ENCODE peak calls at places on chromosomes 16 and 17, in five cellular contexts. One of them, this sample, is unnamed.
A peak's percentile ranks its signal among the peaks of the same experiment; 100 is the strongest.

GRCh38 chr17:17778308-17779014 is 58.3 kb downstream of the SREBF1 start:
- DNase-seq in stimulated activated CD4-positive, alpha-beta T cell treated with anti-CD3 and anti-CD28 coated beads, TNF-alpha, amount 100 ng/mL, for 4 hours: no peak
- DNase-seq in EH: no peak
- DNase-seq in T-helper 1 cell: no peak
- DNase-seq in NCI-H146: no peak
- DNase-seq in this sample: peak; percentile 94

GRCh38 chr16:56855201-56855600 is 9.8 kb upstream of the SLC12A3 start:
- DNase-seq in NCI-H146: no peak
- DNase-seq in EH: no peak
- DNase-seq in stimulated activated CD4-positive, alpha-beta T cell treated with anti-CD3 and anti-CD28 coated beads, TNF-alpha, amount 100 ng/mL, for 4 hours: no peak
- DNase-seq in T-helper 1 cell: no peak
- DNase-seq in this sample: no peak

GRCh38 chr16:3576211-3576610 is 992 bp downstream of the NLRC3 start:
- DNase-seq in NCI-H146: no peak
- DNase-seq in T-helper 1 cell: no peak
- DNase-seq in EH: no peak
- DNase-seq in stimulated activated CD4-positive, alpha-beta T cell treated with anti-CD3 and anti-CD28 coated beads, TNF-alpha, amount 100 ng/mL, for 4 hours: no peak
- DNase-seq in this sample: no peak

GRCh38 chr16:80931985-80932720 is 74.5 kb downstream of the CMC2 start:
- DNase-seq in T-helper 1 cell: no peak
- DNase-seq in stimulated activated CD4-positive, alpha-beta T cell treated with anti-CD3 and anti-CD28 coated beads, TNF-alpha, amount 100 ng/mL, for 4 hours: no peak
- DNase-seq in EH: peak; percentile 68
- DNase-seq in NCI-H146: peak; percentile 68
- DNase-seq in this sample: peak; percentile 96

GRCh38 chr17:76681222-76682137 is 29.3 kb downstream of the MXRA7 start:
- DNase-seq in T-helper 1 cell: peak; percentile 52
- DNase-seq in NCI-H146: peak; percentile 77
- DNase-seq in stimulated activated CD4-positive, alpha-beta T cell treated with anti-CD3 and anti-CD28 coated beads, TNF-alpha, amount 100 ng/mL, for 4 hours: peak; percentile 29
- DNase-seq in EH: peak; percentile 72
- DNase-seq in this sample: peak; percentile 95

GRCh38 chr16:13245713-13246377 is 344.4 kb downstream of the SHISA9 start:
- DNase-seq in T-helper 1 cell: no peak
- DNase-seq in EH: no peak
- DNase-seq in stimulated activated CD4-positive, alpha-beta T cell treated with anti-CD3 and anti-CD28 coated beads, TNF-alpha, amount 100 ng/mL, for 4 hours: no peak
- DNase-seq in NCI-H146: no peak
- DNase-seq in this sample: no peak

GRCh38 chr16:27728691-27729090 is 178.7 kb downstream of the KATNIP start:
- DNase-seq in T-helper 1 cell: no peak
- DNase-seq in NCI-H146: no peak
- DNase-seq in stimulated activated CD4-positive, alpha-beta T cell treated with anti-CD3 and anti-CD28 coated beads, TNF-alpha, amount 100 ng/mL, for 4 hours: no peak
- DNase-seq in EH: no peak
- DNase-seq in this sample: no peak

GRCh38 chr16:75203106-75203505 is 3.9 kb downstream of the CTRB2 start:
- DNase-seq in T-helper 1 cell: no peak
- DNase-seq in EH: no peak
- DNase-seq in NCI-H146: no peak
- DNase-seq in stimulated activated CD4-positive, alpha-beta T cell treated with anti-CD3 and anti-CD28 coated beads, TNF-alpha, amount 100 ng/mL, for 4 hours: no peak
- DNase-seq in this sample: peak; percentile 3

GRCh38 chr16:89923640-89924297 is 627 bp downstream of the TUBB3 start:
- DNase-seq in NCI-H146: peak; percentile 88
- DNase-seq in stimulated activated CD4-positive, alpha-beta T cell treated with anti-CD3 and anti-CD28 coated beads, TNF-alpha, amount 100 ng/mL, for 4 hours: no peak
- DNase-seq in T-helper 1 cell: no peak
- DNase-seq in EH: no peak
- DNase-seq in this sample: no peak

GRCh38 chr16:56372938-56373337 is 52.4 kb downstream of the AMFR start:
- DNase-seq in stimulated activated CD4-positive, alpha-beta T cell treated with anti-CD3 and anti-CD28 coated beads, TNF-alpha, amount 100 ng/mL, for 4 hours: no peak
- DNase-seq in T-helper 1 cell: no peak
- DNase-seq in NCI-H146: no peak
- DNase-seq in EH: no peak
- DNase-seq in this sample: no peak

GRCh38 chr17:78496311-78496710 is 80.9 kb downstream of the DNAH17 start:
- DNase-seq in EH: no peak
- DNase-seq in NCI-H146: no peak
- DNase-seq in stimulated activated CD4-positive, alpha-beta T cell treated with anti-CD3 and anti-CD28 coated beads, TNF-alpha, amount 100 ng/mL, for 4 hours: no peak
- DNase-seq in T-helper 1 cell: no peak
- DNase-seq in this sample: peak; percentile 25

GRCh38 chr17:5097101-5097834 is 14.4 kb downstream of the ZNF232 start:
- DNase-seq in T-helper 1 cell: no peak
- DNase-seq in EH: no peak
- DNase-seq in stimulated activated CD4-positive, alpha-beta T cell treated with anti-CD3 and anti-CD28 coated beads, TNF-alpha, amount 100 ng/mL, for 4 hours: peak; percentile 11
- DNase-seq in NCI-H146: peak; percentile 95
- DNase-seq in this sample: peak; percentile 91

GRCh38 chr17:33233855-33234228 is 59.3 kb downstream of the ASIC2 start:
- DNase-seq in NCI-H146: no peak
- DNase-seq in EH: peak; percentile 16
- DNase-seq in stimulated activated CD4-positive, alpha-beta T cell treated with anti-CD3 and anti-CD28 coated beads, TNF-alpha, amount 100 ng/mL, for 4 hours: no peak
- DNase-seq in T-helper 1 cell: no peak
- DNase-seq in this sample: no peak

GRCh38 chr17:76466775-76467130 is 650 bp upstream of the AANAT start:
- DNase-seq in NCI-H146: no peak
- DNase-seq in T-helper 1 cell: no peak
- DNase-seq in stimulated activated CD4-positive, alpha-beta T cell treated with anti-CD3 and anti-CD28 coated beads, TNF-alpha, amount 100 ng/mL, for 4 hours: no peak
- DNase-seq in EH: no peak
- DNase-seq in this sample: no peak

GRCh38 chr16:25009822-25010221 is 5.3 kb downstream of the ARHGAP17 start:
- DNase-seq in EH: peak; percentile 64
- DNase-seq in T-helper 1 cell: no peak
- DNase-seq in stimulated activated CD4-positive, alpha-beta T cell treated with anti-CD3 and anti-CD28 coated beads, TNF-alpha, amount 100 ng/mL, for 4 hours: no peak
- DNase-seq in NCI-H146: no peak
- DNase-seq in this sample: no peak

GRCh38 chr16:27254262-27254811 is 14.2 kb downstream of the NSMCE1 start:
- DNase-seq in EH: no peak
- DNase-seq in NCI-H146: no peak
- DNase-seq in stimulated activated CD4-positive, alpha-beta T cell treated with anti-CD3 and anti-CD28 coated beads, TNF-alpha, amount 100 ng/mL, for 4 hours: no peak
- DNase-seq in T-helper 1 cell: no peak
- DNase-seq in this sample: no peak

GRCh38 chr17:72631568-72631967 is 460.9 kb downstream of the SLC39A11 start:
- DNase-seq in NCI-H146: peak; percentile 22
- DNase-seq in EH: no peak
- DNase-seq in stimulated activated CD4-positive, alpha-beta T cell treated with anti-CD3 and anti-CD28 coated beads, TNF-alpha, amount 100 ng/mL, for 4 hours: no peak
- DNase-seq in T-helper 1 cell: no peak
- DNase-seq in this sample: no peak

GRCh38 chr17:28327709-28328108 is 7.6 kb downstream of the IFT20 start:
- DNase-seq in stimulated activated CD4-positive, alpha-beta T cell treated with anti-CD3 and anti-CD28 coated beads, TNF-alpha, amount 100 ng/mL, for 4 hours: no peak
- DNase-seq in NCI-H146: no peak
- DNase-seq in T-helper 1 cell: no peak
- DNase-seq in EH: peak; percentile 24
- DNase-seq in this sample: no peak

GRCh38 chr17:75227729-75228128 is 22.2 kb downstream of the NUP85 start:
- DNase-seq in T-helper 1 cell: no peak
- DNase-seq in EH: no peak
- DNase-seq in stimulated activated CD4-positive, alpha-beta T cell treated with anti-CD3 and anti-CD28 coated beads, TNF-alpha, amount 100 ng/mL, for 4 hours: no peak
- DNase-seq in NCI-H146: no peak
- DNase-seq in this sample: no peak

GRCh38 chr17:79671387-79671752 is 59.4 kb upstream of the ENPP7 start:
- DNase-seq in EH: no peak
- DNase-seq in stimulated activated CD4-positive, alpha-beta T cell treated with anti-CD3 and anti-CD28 coated beads, TNF-alpha, amount 100 ng/mL, for 4 hours: no peak
- DNase-seq in NCI-H146: no peak
- DNase-seq in T-helper 1 cell: no peak
- DNase-seq in this sample: peak; percentile 22

GRCh38 chr17:48760411-48760810 is 31.9 kb upstream of the HOXB13 start:
- DNase-seq in T-helper 1 cell: no peak
- DNase-seq in stimulated activated CD4-positive, alpha-beta T cell treated with anti-CD3 and anti-CD28 coated beads, TNF-alpha, amount 100 ng/mL, for 4 hours: no peak
- DNase-seq in NCI-H146: no peak
- DNase-seq in EH: no peak
- DNase-seq in this sample: no peak

GRCh38 chr17:36597229-36597628 is 4.2 kb upstream of the MRM1 start:
- DNase-seq in T-helper 1 cell: no peak
- DNase-seq in stimulated activated CD4-positive, alpha-beta T cell treated with anti-CD3 and anti-CD28 coated beads, TNF-alpha, amount 100 ng/mL, for 4 hours: no peak
- DNase-seq in EH: no peak
- DNase-seq in NCI-H146: no peak
- DNase-seq in this sample: no peak

GRCh38 chr16:17382514-17382913 is 88.2 kb downstream of the XYLT1 start:
- DNase-seq in stimulated activated CD4-positive, alpha-beta T cell treated with anti-CD3 and anti-CD28 coated beads, TNF-alpha, amount 100 ng/mL, for 4 hours: no peak
- DNase-seq in NCI-H146: no peak
- DNase-seq in EH: no peak
- DNase-seq in T-helper 1 cell: no peak
- DNase-seq in this sample: no peak

GRCh38 chr16:1613728-1614225 is 1.6 kb downstream of the CRAMP1 start:
- DNase-seq in T-helper 1 cell: no peak
- DNase-seq in EH: peak; percentile 16
- DNase-seq in stimulated activated CD4-positive, alpha-beta T cell treated with anti-CD3 and anti-CD28 coated beads, TNF-alpha, amount 100 ng/mL, for 4 hours: no peak
- DNase-seq in NCI-H146: no peak
- DNase-seq in this sample: no peak

GRCh38 chr17:65553646-65554567 is 7.5 kb downstream of the AXIN2 start:
- DNase-seq in stimulated activated CD4-positive, alpha-beta T cell treated with anti-CD3 and anti-CD28 coated beads, TNF-alpha, amount 100 ng/mL, for 4 hours: no peak
- DNase-seq in EH: peak; percentile 72
- DNase-seq in NCI-H146: no peak
- DNase-seq in T-helper 1 cell: no peak
- DNase-seq in this sample: no peak

GRCh38 chr17:78889525-78889924 is 13.5 kb downstream of the CEP295NL start:
- DNase-seq in EH: no peak
- DNase-seq in NCI-H146: no peak
- DNase-seq in T-helper 1 cell: no peak
- DNase-seq in stimulated activated CD4-positive, alpha-beta T cell treated with anti-CD3 and anti-CD28 coated beads, TNF-alpha, amount 100 ng/mL, for 4 hours: no peak
- DNase-seq in this sample: no peak

GRCh38 chr17:31497994-31498826 is 106.7 kb downstream of the RAB11FIP4 start:
- DNase-seq in NCI-H146: no peak
- DNase-seq in T-helper 1 cell: no peak
- DNase-seq in stimulated activated CD4-positive, alpha-beta T cell treated with anti-CD3 and anti-CD28 coated beads, TNF-alpha, amount 100 ng/mL, for 4 hours: no peak
- DNase-seq in EH: no peak
- DNase-seq in this sample: no peak

GRCh38 chr16:69131167-69131748 is 1.1 kb downstream of the CHTF8 start:
- DNase-seq in NCI-H146: peak; percentile 42
- DNase-seq in T-helper 1 cell: no peak
- DNase-seq in stimulated activated CD4-positive, alpha-beta T cell treated with anti-CD3 and anti-CD28 coated beads, TNF-alpha, amount 100 ng/mL, for 4 hours: no peak
- DNase-seq in EH: peak; percentile 45
- DNase-seq in this sample: no peak

GRCh38 chr17:34771891-34772290 is 189.4 kb downstream of the CCT6B start:
- DNase-seq in EH: no peak
- DNase-seq in T-helper 1 cell: no peak
- DNase-seq in stimulated activated CD4-positive, alpha-beta T cell treated with anti-CD3 and anti-CD28 coated beads, TNF-alpha, amount 100 ng/mL, for 4 hours: no peak
- DNase-seq in NCI-H146: no peak
- DNase-seq in this sample: no peak

GRCh38 chr16:82848013-82848412 is 221.2 kb downstream of the CDH13 start:
- DNase-seq in stimulated activated CD4-positive, alpha-beta T cell treated with anti-CD3 and anti-CD28 coated beads, TNF-alpha, amount 100 ng/mL, for 4 hours: no peak
- DNase-seq in EH: no peak
- DNase-seq in T-helper 1 cell: no peak
- DNase-seq in NCI-H146: no peak
- DNase-seq in this sample: no peak

GRCh38 chr16:69329369-69330285 is 761 bp downstream of the PDF start:
- DNase-seq in stimulated activated CD4-positive, alpha-beta T cell treated with anti-CD3 and anti-CD28 coated beads, TNF-alpha, amount 100 ng/mL, for 4 hours: no peak
- DNase-seq in NCI-H146: peak; percentile 45
- DNase-seq in T-helper 1 cell: no peak
- DNase-seq in EH: peak; percentile 33
- DNase-seq in this sample: peak; percentile 88

GRCh38 chr17:45311762-45312476 is 4.9 kb downstream of the MAP3K14 start:
- DNase-seq in EH: peak; percentile 71
- DNase-seq in stimulated activated CD4-positive, alpha-beta T cell treated with anti-CD3 and anti-CD28 coated beads, TNF-alpha, amount 100 ng/mL, for 4 hours: peak; percentile 46
- DNase-seq in T-helper 1 cell: peak; percentile 39
- DNase-seq in NCI-H146: peak; percentile 12
- DNase-seq in this sample: no peak